ENCODE peak calls at places on chromosomes 12 and 14, in four cellular contexts. One of them, this sample, is unnamed.

GRCh38 chr12:98354520-98354919 is 160.9 kb upstream of the TMPO start:
- DNase-seq in neuronal stem cell: no peak
- DNase-seq in PC-3: no peak
- DNase-seq in T-helper 17 cell: no peak
- DNase-seq in this sample: no peak

GRCh38 chr14:71620401-71620800 is 311.8 kb upstream of the RGS6 start:
- DNase-seq in neuronal stem cell: no peak
- DNase-seq in PC-3: peak; percentile 80
- DNase-seq in T-helper 17 cell: no peak
- DNase-seq in this sample: no peak

GRCh38 chr12:10705655-10706054 is 17.5 kb downstream of the YBX3 start:
- DNase-seq in neuronal stem cell: no peak
- DNase-seq in PC-3: no peak
- DNase-seq in T-helper 17 cell: no peak
- DNase-seq in this sample: no peak

GRCh38 chr12:25421651-25422150 is 131.4 kb downstream of the LMNTD1 start:
- DNase-seq in neuronal stem cell: no peak
- DNase-seq in PC-3: peak; percentile 26
- DNase-seq in T-helper 17 cell: no peak
- DNase-seq in this sample: no peak

GRCh38 chr14:101077511-101078074 is 174.1 kb upstream of the RTL1 start:
- DNase-seq in neuronal stem cell: peak; percentile 12
- DNase-seq in PC-3: no peak
- DNase-seq in T-helper 17 cell: no peak
- DNase-seq in this sample: peak; percentile 64

GRCh38 chr12:21666722-21667121 is 9.1 kb upstream of the LDHB start:
- DNase-seq in neuronal stem cell: no peak
- DNase-seq in PC-3: no peak
- DNase-seq in T-helper 17 cell: no peak
- DNase-seq in this sample: no peak

GRCh38 chr12:5900533-5901255 is 44.4 kb downstream of the ANO2 start:
- DNase-seq in neuronal stem cell: no peak
- DNase-seq in PC-3: no peak
- DNase-seq in T-helper 17 cell: no peak
- DNase-seq in this sample: no peak

GRCh38 chr12:77116277-77116676 is 50.9 kb upstream of the E2F7 start:
- DNase-seq in neuronal stem cell: no peak
- DNase-seq in PC-3: no peak
- DNase-seq in T-helper 17 cell: no peak
- DNase-seq in this sample: peak; percentile 22

GRCh38 chr12:243381-243780 is 19.3 kb downstream of the SLC6A13 start:
- DNase-seq in neuronal stem cell: no peak
- DNase-seq in PC-3: no peak
- DNase-seq in T-helper 17 cell: no peak
- DNase-seq in this sample: no peak

GRCh38 chr12:122651520-122652224 is 51.5 kb downstream of the HCAR2 start:
- DNase-seq in neuronal stem cell: no peak
- DNase-seq in PC-3: no peak
- DNase-seq in T-helper 17 cell: no peak
- DNase-seq in this sample: no peak

GRCh38 chr12:83527700-83528281 is 841.1 kb downstream of the TMTC2 start:
- DNase-seq in neuronal stem cell: no peak
- DNase-seq in PC-3: no peak
- DNase-seq in T-helper 17 cell: no peak
- DNase-seq in this sample: peak; percentile 45

GRCh38 chr12:120902846-120903381 is 1.2 kb downstream of the SPPL3 start:
- DNase-seq in neuronal stem cell: no peak
- DNase-seq in PC-3: peak; percentile 30
- DNase-seq in T-helper 17 cell: no peak
- DNase-seq in this sample: no peak

GRCh38 chr14:60102389-60102788 is 10.7 kb downstream of the PCNX4 start:
- DNase-seq in neuronal stem cell: no peak
- DNase-seq in PC-3: peak; percentile 73
- DNase-seq in T-helper 17 cell: no peak
- DNase-seq in this sample: peak; percentile 89

GRCh38 chr14:43540948-43541347 is 966.1 kb downstream of the FSCB start:
- DNase-seq in neuronal stem cell: no peak
- DNase-seq in PC-3: peak; percentile 38
- DNase-seq in T-helper 17 cell: no peak
- DNase-seq in this sample: no peak

GRCh38 chr14:104112609-104113571 is 25.5 kb upstream of the KIF26A start:
- DNase-seq in neuronal stem cell: no peak
- DNase-seq in PC-3: no peak
- DNase-seq in T-helper 17 cell: no peak
- DNase-seq in this sample: no peak

GRCh38 chr12:111840831-111841230 is 1.2 kb upstream of the MAPKAPK5 start:
- DNase-seq in neuronal stem cell: no peak
- DNase-seq in PC-3: no peak
- DNase-seq in T-helper 17 cell: no peak
- DNase-seq in this sample: no peak

GRCh38 chr12:64010069-64010686 is 165.7 kb downstream of the SRGAP1 start:
- DNase-seq in neuronal stem cell: no peak
- DNase-seq in PC-3: peak; percentile 85
- DNase-seq in T-helper 17 cell: no peak
- DNase-seq in this sample: no peak

GRCh38 chr12:10849425-10849878 is at the start of gene PRR4:
- DNase-seq in neuronal stem cell: no peak
- DNase-seq in PC-3: peak; percentile 84
- DNase-seq in T-helper 17 cell: no peak
- DNase-seq in this sample: no peak

GRCh38 chr12:76764856-76765255 is 941 bp downstream of the ZDHHC17 start:
- DNase-seq in neuronal stem cell: no peak
- DNase-seq in PC-3: peak; percentile 18
- DNase-seq in T-helper 17 cell: no peak
- DNase-seq in this sample: peak; percentile 8

GRCh38 chr14:75123991-75124390 is 2.9 kb downstream of the NEK9 start:
- DNase-seq in neuronal stem cell: no peak
- DNase-seq in PC-3: peak; percentile 82
- DNase-seq in T-helper 17 cell: no peak
- DNase-seq in this sample: no peak

GRCh38 chr12:50542448-50542847 is 37.7 kb downstream of the DIP2B start:
- DNase-seq in neuronal stem cell: no peak
- DNase-seq in PC-3: peak; percentile 93
- DNase-seq in T-helper 17 cell: no peak
- DNase-seq in this sample: no peak

GRCh38 chr12:121190523-121191031 is 19.4 kb upstream of the P2RX4 start:
- DNase-seq in neuronal stem cell: no peak
- DNase-seq in PC-3: peak; percentile 68
- DNase-seq in T-helper 17 cell: no peak
- DNase-seq in this sample: peak; percentile 91

GRCh38 chr14:77012193-77012592 is 16.3 kb downstream of the IRF2BPL start:
- DNase-seq in neuronal stem cell: no peak
- DNase-seq in PC-3: no peak
- DNase-seq in T-helper 17 cell: no peak
- DNase-seq in this sample: peak; percentile 52

GRCh38 chr12:12586879-12587675 is 24.4 kb upstream of the DUSP16 start:
- DNase-seq in neuronal stem cell: no peak
- DNase-seq in PC-3: peak; percentile 92
- DNase-seq in T-helper 17 cell: no peak
- DNase-seq in this sample: no peak

GRCh38 chr12:123532021-123532420 is 1.5 kb downstream of the RILPL1 start:
- DNase-seq in neuronal stem cell: no peak
- DNase-seq in PC-3: no peak
- DNase-seq in T-helper 17 cell: no peak
- DNase-seq in this sample: no peak

GRCh38 chr14:89658977-89659670 is 242.1 kb upstream of the FOXN3 start:
- DNase-seq in neuronal stem cell: no peak
- DNase-seq in PC-3: no peak
- DNase-seq in T-helper 17 cell: no peak
- DNase-seq in this sample: peak; percentile 8

GRCh38 chr12:56839489-56840442 is 76.6 kb downstream of the HSD17B6 start:
- DNase-seq in neuronal stem cell: peak; percentile 35
- DNase-seq in PC-3: peak; percentile 60
- DNase-seq in T-helper 17 cell: no peak
- DNase-seq in this sample: peak; percentile 67

GRCh38 chr14:59679872-59680271 is 103.3 kb upstream of the CCDC175 start:
- DNase-seq in neuronal stem cell: peak; percentile 41
- DNase-seq in PC-3: no peak
- DNase-seq in T-helper 17 cell: no peak
- DNase-seq in this sample: no peak

GRCh38 chr12:112122823-112123690 is 2.3 kb upstream of the TRAFD1 start:
- DNase-seq in neuronal stem cell: no peak
- DNase-seq in PC-3: no peak
- DNase-seq in T-helper 17 cell: no peak
- DNase-seq in this sample: peak; percentile 60

GRCh38 chr12:104494137-104494815 is 37.5 kb downstream of the CHST11 start:
- DNase-seq in neuronal stem cell: no peak
- DNase-seq in PC-3: no peak
- DNase-seq in T-helper 17 cell: peak; percentile 21
- DNase-seq in this sample: peak; percentile 30

GRCh38 chr14:57013987-57014386 is 203.7 kb upstream of the OTX2 start:
- DNase-seq in neuronal stem cell: no peak
- DNase-seq in PC-3: no peak
- DNase-seq in T-helper 17 cell: no peak
- DNase-seq in this sample: no peak
- H3K9me3 ChIP-seq in neuronal stem cell: no peaks in the 10 kb centered on the region
- H3K9me3 ChIP-seq in PC-3: no peaks in the 10 kb centered on the region
- H3K9me3 ChIP-seq in T-helper 17 cell: no peaks in the 10 kb centered on the region
- H3K9me3 ChIP-seq in this sample: no peaks in the 10 kb centered on the region

DNA sequence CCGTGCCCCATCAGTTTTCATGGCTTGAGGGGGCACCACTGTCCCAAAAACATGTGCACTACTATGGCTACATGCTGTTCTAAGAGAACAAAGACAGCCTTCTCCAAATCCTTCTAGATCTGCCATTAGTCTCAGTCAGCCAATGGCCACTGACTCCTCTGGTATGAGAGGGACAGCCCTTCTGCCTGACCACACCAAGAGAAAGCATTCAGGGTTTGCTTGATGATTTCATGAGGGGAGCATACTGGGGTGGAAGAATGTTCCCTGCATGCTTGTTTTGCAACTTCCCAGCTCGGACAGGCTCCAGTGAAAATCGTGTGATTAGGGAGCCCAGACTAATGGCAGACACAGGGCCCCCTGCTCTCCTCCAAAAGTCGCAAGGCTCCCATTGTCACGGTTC is 199.6 kb upstream of the ALG10B start:
- DNase-seq in neuronal stem cell: no peak
- DNase-seq in PC-3: no peak
- DNase-seq in T-helper 17 cell: no peak
- DNase-seq in this sample: no peak
- H3K9me3 ChIP-seq in neuronal stem cell: no peaks in the 10 kb centered on the region
- H3K9me3 ChIP-seq in PC-3: no peaks in the 10 kb centered on the region
- H3K9me3 ChIP-seq in T-helper 17 cell: no peaks in the 10 kb centered on the region
- H3K9me3 ChIP-seq in this sample: no peaks in the 10 kb centered on the region

DNA sequence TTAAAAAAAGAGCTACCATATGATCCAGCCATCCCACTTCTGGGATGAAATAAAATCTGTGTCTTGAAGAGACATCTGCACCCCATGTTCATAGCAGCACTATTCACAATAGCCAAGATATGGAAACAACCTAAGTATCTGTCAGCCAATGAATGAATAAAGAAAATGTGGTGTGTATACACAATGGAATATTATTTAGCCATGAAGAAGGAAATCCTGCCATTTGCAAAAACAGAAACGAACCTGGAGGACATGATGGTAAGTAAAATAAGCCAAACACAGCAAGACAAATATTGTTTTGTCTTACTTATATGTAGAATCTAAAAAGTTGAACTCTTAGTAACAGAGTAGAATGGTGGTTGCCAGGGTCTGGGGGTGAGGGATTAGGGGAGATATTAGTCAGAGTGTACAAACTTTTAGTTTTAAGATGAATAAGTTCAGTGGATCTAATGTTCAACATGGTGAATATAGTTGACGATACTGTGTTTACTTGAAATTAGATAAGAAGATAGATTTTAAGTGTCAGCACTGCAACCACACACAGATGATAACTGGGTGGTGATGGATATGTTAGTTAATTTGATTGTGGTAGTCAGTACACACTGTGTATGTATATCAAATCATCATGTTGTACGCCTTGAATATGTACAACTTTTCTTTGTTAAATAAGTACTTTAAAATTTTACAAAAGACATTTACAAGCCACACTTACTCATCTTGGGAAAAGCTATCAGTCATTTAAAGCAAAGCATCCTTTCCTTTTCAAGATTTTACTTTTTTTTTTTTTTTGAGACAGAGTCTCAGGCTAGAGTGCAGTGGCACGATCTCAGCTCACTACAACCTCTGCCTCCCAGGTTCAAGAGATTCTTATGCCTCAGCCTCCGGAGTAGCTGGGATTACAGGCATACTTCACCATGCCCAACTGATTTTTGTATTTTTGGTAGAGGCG is 89.9 kb downstream of the BICD1 start:
- DNase-seq in neuronal stem cell: no peak
- DNase-seq in PC-3: no peak
- DNase-seq in T-helper 17 cell: no peak
- DNase-seq in this sample: no peak
- H3K9me3 ChIP-seq in neuronal stem cell: peaks cover 19% of the 10 kb centered on the region
- H3K9me3 ChIP-seq in PC-3: peaks cover 3% of the 10 kb centered on the region
- H3K9me3 ChIP-seq in T-helper 17 cell: no peaks in the 10 kb centered on the region
- H3K9me3 ChIP-seq in this sample: no peaks in the 10 kb centered on the region

GRCh38 chr12:130437555-130438242 is 100.0 kb downstream of the PIWIL1 start:
- DNase-seq in neuronal stem cell: no peak
- DNase-seq in PC-3: no peak
- DNase-seq in T-helper 17 cell: no peak
- DNase-seq in this sample: no peak

GRCh38 chr12:130435331-130435730 is 97.6 kb downstream of the PIWIL1 start:
- DNase-seq in neuronal stem cell: no peak
- DNase-seq in PC-3: no peak
- DNase-seq in T-helper 17 cell: no peak
- DNase-seq in this sample: no peak

GRCh38 chr12:130438243-130438620 is 100.5 kb downstream of the PIWIL1 start:
- DNase-seq in neuronal stem cell: no peak
- DNase-seq in PC-3: no peak
- DNase-seq in T-helper 17 cell: no peak
- DNase-seq in this sample: no peak

GRCh38 chr12:130435826-130436225 is 98.1 kb downstream of the PIWIL1 start:
- DNase-seq in neuronal stem cell: no peak
- DNase-seq in PC-3: no peak
- DNase-seq in T-helper 17 cell: no peak
- DNase-seq in this sample: no peak

GRCh38 chr12:130436741-130437501 is 99.2 kb downstream of the PIWIL1 start:
- DNase-seq in neuronal stem cell: no peak
- DNase-seq in PC-3: no peak
- DNase-seq in T-helper 17 cell: no peak
- DNase-seq in this sample: no peak
- H3K9me3 ChIP-seq in neuronal stem cell: no peaks in the 10 kb centered on the region
- H3K9me3 ChIP-seq in PC-3: no peaks in the 10 kb centered on the region
- H3K9me3 ChIP-seq in T-helper 17 cell: no peaks in the 10 kb centered on the region
- H3K9me3 ChIP-seq in this sample: no peaks in the 10 kb centered on the region

This sample was measured in cardiac muscle cell.